ENCODE peak calls at places on chromosomes 16 and 17, in four cellular contexts. One of them, this sample, is unnamed.
A peak's percentile ranks its signal among the peaks of the same experiment; 100 is the strongest.

GRCh38 chr16:84378567-84378966 is 10.2 kb downstream of the ATP2C2 start:
- DNase-seq in A549: no peak
- DNase-seq in HepG2: no peak
- DNase-seq in K562: no peak
- DNase-seq in this sample: no peak

GRCh38 chr16:1710811-1711507 is 5.0 kb downstream of the MAPK8IP3 start:
- DNase-seq in A549: no peak
- DNase-seq in HepG2: peak; percentile 26
- DNase-seq in K562: no peak
- DNase-seq in this sample: no peak

GRCh38 chr16:67104061-67104460 is 5.7 kb upstream of the PHAF1 start:
- DNase-seq in A549: peak; percentile 54
- DNase-seq in HepG2: peak; percentile 68
- DNase-seq in K562: peak; percentile 59
- DNase-seq in this sample: peak; percentile 81

GRCh38 chr16:27820646-27821345 is 242.7 kb downstream of the GSG1L start:
- DNase-seq in A549: no peak
- DNase-seq in HepG2: no peak
- DNase-seq in K562: no peak
- DNase-seq in this sample: no peak

GRCh38 chr16:54402873-54403272 is 116.3 kb upstream of the IRX3 start:
- DNase-seq in A549: no peak
- DNase-seq in HepG2: no peak
- DNase-seq in K562: no peak
- DNase-seq in this sample: no peak

GRCh38 chr16:52512297-52512987 is 34.5 kb downstream of the TOX3 start:
- DNase-seq in A549: no peak
- DNase-seq in HepG2: peak; percentile 58
- DNase-seq in K562: no peak
- DNase-seq in this sample: peak; percentile 68

GRCh38 chr17:67107811-67108210 is 63.5 kb downstream of the CACNG1 start:
- DNase-seq in A549: no peak
- DNase-seq in HepG2: no peak
- DNase-seq in K562: no peak
- DNase-seq in this sample: no peak

GRCh38 chr16:986925-987581 is 5.5 kb downstream of the SOX8 start:
- DNase-seq in A549: no peak
- DNase-seq in HepG2: no peak
- DNase-seq in K562: no peak
- DNase-seq in this sample: no peak

DNA sequence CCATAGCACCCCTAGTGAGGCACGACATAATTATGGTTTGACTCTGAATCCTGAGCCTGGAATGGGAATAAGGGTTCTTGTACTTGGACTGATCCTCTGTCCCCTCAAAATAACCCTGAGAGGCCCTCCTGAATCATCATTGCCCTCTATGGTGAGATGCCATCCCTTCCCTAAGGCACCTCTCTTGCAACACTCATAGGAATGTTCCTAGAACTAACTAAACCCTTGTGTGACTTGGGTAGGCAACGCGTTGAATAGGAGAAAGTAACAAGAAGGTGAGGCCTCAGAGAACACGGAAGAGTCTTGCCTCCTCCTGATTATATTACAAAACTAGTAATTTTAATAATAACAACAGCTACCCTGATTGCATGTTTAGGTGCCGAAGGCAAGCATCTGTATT is 189.1 kb upstream of the ANKFN1 start:
- DNase-seq in A549: no peak
- DNase-seq in HepG2: no peak
- DNase-seq in K562: no peak
- DNase-seq in this sample: no peak
- TF ChIP-seq JUNB in A549: no peak
- TF ChIP-seq JUNB in HepG2: no peak
- TF ChIP-seq JUNB in K562: no peak
- TF ChIP-seq JUNB in this sample: no peak

GRCh38 chr17:78502611-78503148 is 74.5 kb downstream of the DNAH17 start:
- DNase-seq in A549: no peak
- DNase-seq in HepG2: no peak
- DNase-seq in K562: no peak
- DNase-seq in this sample: no peak
- TF ChIP-seq REST in A549: no peak
- TF ChIP-seq REST in HepG2: no peak
- TF ChIP-seq REST in K562: no peak
- TF ChIP-seq REST in this sample: no peak

GRCh38 chr17:65799454-65799853 is 238.0 kb upstream of the AXIN2 start:
- DNase-seq in A549: no peak
- DNase-seq in HepG2: no peak
- DNase-seq in K562: no peak
- DNase-seq in this sample: no peak
- TF ChIP-seq JUNB in A549: no peak
- TF ChIP-seq JUNB in HepG2: no peak
- TF ChIP-seq JUNB in K562: no peak
- TF ChIP-seq JUNB in this sample: no peak

DNA sequence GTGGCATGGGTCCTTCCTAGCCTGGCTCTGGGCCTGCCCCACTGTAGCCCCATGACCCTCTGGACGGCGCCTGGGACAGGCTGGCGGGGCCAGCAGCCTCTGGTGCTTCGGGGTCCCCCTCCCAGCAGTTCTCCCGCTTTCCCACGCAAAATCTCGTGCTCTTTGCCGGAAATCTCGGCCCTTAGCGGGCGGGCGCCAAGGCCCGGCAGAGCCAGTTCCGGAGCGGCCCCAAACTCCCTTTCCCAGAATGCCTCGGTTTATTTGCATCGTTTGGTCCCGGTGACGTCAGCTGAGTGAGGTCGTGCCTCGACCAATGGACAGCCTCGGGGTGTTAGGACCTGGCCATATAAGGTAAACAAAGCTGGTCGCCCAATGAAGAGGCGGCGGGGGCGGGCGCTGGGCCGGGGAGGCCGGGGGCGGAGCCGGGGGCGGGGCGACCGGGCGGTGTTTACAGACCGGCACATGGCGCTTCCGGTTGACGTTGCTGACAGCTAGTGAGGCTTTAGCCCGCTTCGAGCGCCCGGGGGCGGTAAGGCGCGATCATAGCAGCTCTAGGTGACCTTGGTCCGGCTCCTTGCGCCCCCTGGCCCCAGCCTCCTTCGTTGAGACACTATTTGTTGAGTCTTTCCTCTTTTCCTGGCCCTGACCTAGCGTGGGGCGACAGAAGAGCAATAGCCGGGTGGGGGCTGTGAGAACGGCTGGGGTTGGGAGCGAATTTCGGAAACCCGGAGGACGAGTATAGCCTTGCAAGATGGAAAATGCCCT is 1.5 kb upstream of the UBALD1 start:
- DNase-seq in A549: peak; percentile 100
- DNase-seq in HepG2: peak; percentile 100
- DNase-seq in K562: peak; percentile 100
- DNase-seq in this sample: peak; percentile 100
- TF ChIP-seq REST in A549: peak; percentile 90
- TF ChIP-seq REST in HepG2: no peak
- TF ChIP-seq REST in K562: peak; percentile 55
- TF ChIP-seq REST in this sample: no peak

DNA sequence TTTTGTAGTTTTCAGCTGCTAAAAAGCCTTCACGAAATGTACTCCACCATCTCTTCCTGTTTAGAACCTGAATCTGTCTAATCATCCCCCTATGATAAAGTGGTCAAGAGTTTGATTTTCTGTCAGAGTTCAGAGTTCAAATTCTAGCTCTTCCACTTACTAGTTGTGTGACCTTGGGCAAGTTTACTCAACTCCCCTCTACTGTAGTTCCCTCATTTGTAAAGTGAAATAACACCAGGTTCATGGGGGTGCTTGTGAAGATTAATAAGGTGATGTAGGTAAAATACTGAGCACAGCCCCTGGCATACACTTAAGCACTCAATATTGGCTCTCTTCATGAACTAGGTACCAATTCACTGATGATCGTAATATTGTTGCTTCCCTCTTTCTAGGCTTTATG is 1.2 kb upstream of the CDC6 start:
- DNase-seq in A549: no peak
- DNase-seq in HepG2: peak; percentile 76
- DNase-seq in K562: no peak
- DNase-seq in this sample: no peak
- TF ChIP-seq JUNB in A549: no peak
- TF ChIP-seq JUNB in HepG2: no peak
- TF ChIP-seq JUNB in K562: no peak
- TF ChIP-seq JUNB in this sample: no peak

DNA sequence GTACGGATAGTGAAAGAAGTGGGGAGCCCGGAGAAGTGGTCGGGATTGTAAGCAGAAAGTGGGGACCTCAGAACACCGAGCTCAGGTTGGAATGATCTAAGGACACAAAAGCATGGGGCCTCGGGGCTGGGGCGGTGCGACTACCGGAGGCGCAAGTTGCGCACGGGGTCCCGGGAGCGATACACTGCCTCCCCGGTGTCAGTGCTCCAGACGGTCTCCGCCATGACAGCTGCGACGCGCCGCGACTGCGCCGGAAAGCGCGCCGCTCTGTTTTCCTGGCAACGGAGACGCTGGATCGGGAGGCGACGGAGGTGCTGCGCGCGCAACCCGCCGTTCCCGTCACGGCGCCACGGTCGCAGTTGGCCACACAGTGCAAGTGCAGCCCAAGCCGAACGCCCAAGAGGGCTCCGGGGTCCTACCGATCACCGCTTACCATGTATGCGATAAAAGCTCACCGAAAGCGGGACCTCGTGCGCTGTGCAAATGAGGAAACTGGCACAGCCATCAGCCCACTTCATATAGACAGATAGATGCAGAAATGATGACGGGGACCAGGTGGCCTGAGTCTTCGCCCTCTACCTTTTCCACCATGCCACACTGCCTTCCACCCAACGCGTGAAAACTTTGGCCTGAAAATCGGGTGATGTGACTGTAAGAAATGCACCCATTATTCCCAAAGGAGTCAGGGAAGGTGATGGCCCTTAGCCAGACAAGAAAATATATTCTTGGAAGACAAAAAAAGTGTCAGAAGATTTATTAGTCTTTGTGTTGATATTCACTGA is at the start of gene MKS1:
- DNase-seq in A549: peak; percentile 95
- DNase-seq in HepG2: peak; percentile 90
- DNase-seq in K562: peak; percentile 97
- DNase-seq in this sample: peak; percentile 95
- TF ChIP-seq REST in A549: no peak
- TF ChIP-seq REST in HepG2: peak; percentile 77
- TF ChIP-seq REST in K562: no peak
- TF ChIP-seq REST in this sample: no peak

DNA sequence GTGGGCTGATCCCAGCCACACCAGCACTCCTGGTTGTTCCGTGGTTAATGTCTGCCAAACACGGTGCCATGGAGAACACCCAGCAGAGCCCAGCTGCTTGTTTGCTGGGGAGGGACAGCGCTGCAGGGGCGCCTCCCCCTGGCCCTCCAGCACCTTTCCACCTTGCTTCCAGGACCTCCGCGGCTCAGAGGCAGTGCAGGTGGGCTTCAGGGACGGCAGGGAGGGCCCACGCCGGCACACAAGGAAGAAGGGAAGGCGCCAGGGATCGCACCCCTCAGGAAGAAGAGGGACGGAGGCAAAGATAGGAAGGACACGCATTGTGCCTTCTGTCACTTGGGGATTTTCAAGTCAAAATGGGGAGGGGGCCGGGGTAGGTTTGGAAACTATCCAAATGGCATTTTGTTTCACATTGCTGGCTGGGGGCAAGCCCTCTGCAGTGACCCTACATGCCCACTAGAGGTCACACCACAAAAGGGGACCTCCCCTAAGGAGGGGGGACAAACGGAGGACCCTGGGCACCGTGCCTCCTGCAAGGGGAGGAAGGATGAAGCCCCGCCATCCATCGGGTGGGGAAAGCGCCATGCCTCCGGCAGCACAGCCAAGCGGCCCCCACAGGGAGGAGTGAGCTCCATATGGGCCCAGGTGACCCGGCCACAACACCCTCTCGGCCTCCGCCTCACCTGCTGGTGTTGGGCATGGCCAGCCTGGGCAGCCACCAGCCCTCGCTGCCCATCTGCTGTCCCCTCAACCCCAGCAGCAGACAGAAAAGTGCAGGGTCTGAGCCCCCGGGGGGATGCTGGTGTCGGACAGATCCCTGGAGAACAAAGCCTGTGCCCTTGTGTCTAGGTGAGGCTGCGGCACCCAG is 7.5 kb upstream of the C16orf95 start:
- DNase-seq in A549: peak; percentile 19
- DNase-seq in HepG2: peak; percentile 46
- DNase-seq in K562: peak; percentile 48
- DNase-seq in this sample: peak; percentile 81
- TF ChIP-seq JUNB in A549: no peak
- TF ChIP-seq JUNB in HepG2: no peak
- TF ChIP-seq JUNB in K562: no peak
- TF ChIP-seq JUNB in this sample: no peak

DNA sequence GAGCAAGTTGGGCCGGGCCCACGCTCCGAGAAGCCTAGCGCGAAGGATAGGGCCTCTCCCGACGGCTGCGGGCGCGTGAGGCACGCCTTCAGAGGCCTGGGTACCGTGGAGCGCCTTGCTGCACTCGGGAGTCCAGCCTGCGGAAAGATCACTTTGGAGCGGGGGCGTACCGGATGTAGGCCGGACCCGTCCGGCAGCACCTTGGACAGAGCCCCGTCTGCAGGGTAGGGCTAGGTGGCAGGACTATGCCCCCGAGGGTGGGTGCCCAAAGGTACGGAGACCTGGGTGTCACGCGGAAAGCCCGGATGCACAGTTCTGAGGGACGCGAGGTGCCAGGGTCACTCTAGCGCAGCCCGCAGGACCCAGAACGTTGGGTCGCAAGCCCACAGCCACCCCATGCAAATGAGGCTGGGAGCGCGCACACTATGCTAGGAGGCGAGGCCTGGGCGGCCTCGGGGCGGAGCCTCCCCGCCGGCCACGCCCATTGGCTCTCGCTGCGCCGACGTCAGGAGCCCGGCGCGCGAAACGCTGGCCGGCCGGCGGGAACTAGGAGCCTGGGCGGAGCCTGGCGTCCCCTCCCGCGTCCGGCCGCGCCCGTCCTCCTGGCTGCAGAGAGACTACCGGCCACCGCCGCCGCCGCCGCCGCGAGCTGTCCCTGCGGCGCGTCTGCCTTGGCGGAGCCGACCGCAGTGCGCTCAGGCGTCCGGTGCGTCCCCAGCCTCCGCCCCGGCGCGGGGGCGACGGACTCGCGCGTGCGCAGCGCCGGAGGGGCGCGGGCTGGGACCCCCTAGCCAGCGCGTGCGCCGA is at the start of gene PAQR4:
- DNase-seq in A549: peak; percentile 91
- DNase-seq in HepG2: peak; percentile 80
- DNase-seq in K562: peak; percentile 95
- DNase-seq in this sample: peak; percentile 92
- TF ChIP-seq REST in A549: peak; percentile 98
- TF ChIP-seq REST in HepG2: peak; percentile 99
- TF ChIP-seq REST in K562: peak; percentile 100
- TF ChIP-seq REST in this sample: peak; percentile 96

GRCh38 chr17:21677911-21678310 is 14.4 kb upstream of the KCNJ18 start:
- DNase-seq in A549: no peak
- DNase-seq in HepG2: no peak
- DNase-seq in K562: peak; percentile 23
- DNase-seq in this sample: no peak

GRCh38 chr17:21676281-21677111 is 15.8 kb upstream of the KCNJ18 start:
- DNase-seq in A549: no peak
- DNase-seq in HepG2: no peak
- DNase-seq in K562: no peak
- DNase-seq in this sample: no peak

GRCh38 chr17:21679256-21680146 is 12.8 kb upstream of the KCNJ18 start:
- DNase-seq in A549: no peak
- DNase-seq in HepG2: no peak
- DNase-seq in K562: no peak
- DNase-seq in this sample: no peak

GRCh38 chr17:21678451-21679081 is 13.8 kb upstream of the KCNJ18 start:
- DNase-seq in A549: no peak
- DNase-seq in HepG2: no peak
- DNase-seq in K562: peak; percentile 73
- DNase-seq in this sample: no peak

GRCh38 chr17:21677126-21677910 is 15.0 kb upstream of the KCNJ18 start:
- DNase-seq in A549: no peak
- DNase-seq in HepG2: no peak
- DNase-seq in K562: no peak
- DNase-seq in this sample: no peak
- TF ChIP-seq JUNB in A549: no peak
- TF ChIP-seq JUNB in HepG2: no peak
- TF ChIP-seq JUNB in K562: no peak
- TF ChIP-seq JUNB in this sample: no peak